ENCODE peak calls at places on chromosomes 2 and 18, in five cellular contexts. One of them, this sample, is unnamed.

GRCh38 chr18:35777042-35777441 is 195.4 kb upstream of the RMP24 start:
- DNase-seq in MM.1S: no peak
- DNase-seq in HL-60: no peak
- DNase-seq in IMR-90: no peak
- DNase-seq in progenitor cell of endocrine pancreas: no peak
- DNase-seq in this sample: no peak

GRCh38 chr2:113061896-113062770 is 3.1 kb downstream of the IL36RN start:
- DNase-seq in HL-60: no peak
- DNase-seq in progenitor cell of endocrine pancreas: no peak
- DNase-seq in IMR-90: no peak
- DNase-seq in MM.1S: no peak
- DNase-seq in this sample: peak

GRCh38 chr2:221915926-221916325 is 343.8 kb upstream of the EPHA4 start:
- DNase-seq in IMR-90: no peak
- DNase-seq in HL-60: no peak
- DNase-seq in progenitor cell of endocrine pancreas: no peak
- DNase-seq in MM.1S: no peak
- DNase-seq in this sample: no peak

GRCh38 chr2:232203936-232204335 is 174.6 kb upstream of the ALPP start:
- DNase-seq in progenitor cell of endocrine pancreas: no peak
- DNase-seq in HL-60: no peak
- DNase-seq in MM.1S: no peak
- DNase-seq in IMR-90: no peak
- DNase-seq in this sample: no peak

GRCh38 chr18:55821219-55821618 is 233.2 kb upstream of the TCF4 start:
- DNase-seq in progenitor cell of endocrine pancreas: no peak
- DNase-seq in HL-60: no peak
- DNase-seq in MM.1S: no peak
- DNase-seq in IMR-90: peak
- DNase-seq in this sample: no peak

GRCh38 chr18:75070625-75071483 is 138.1 kb downstream of the PTGR3 start:
- DNase-seq in HL-60: peak
- DNase-seq in progenitor cell of endocrine pancreas: no peak
- DNase-seq in MM.1S: no peak
- DNase-seq in IMR-90: peak
- DNase-seq in this sample: no peak

GRCh38 chr18:63850010-63850409 is 37.5 kb upstream of the SERPINB2 start:
- DNase-seq in HL-60: peak
- DNase-seq in progenitor cell of endocrine pancreas: no peak
- DNase-seq in MM.1S: peak
- DNase-seq in IMR-90: peak
- DNase-seq in this sample: no peak

GRCh38 chr2:54726940-54727339 is 3.5 kb downstream of the EML6 start:
- DNase-seq in progenitor cell of endocrine pancreas: no peak
- DNase-seq in HL-60: no peak
- DNase-seq in MM.1S: no peak
- DNase-seq in IMR-90: no peak
- DNase-seq in this sample: no peak

GRCh38 chr18:62718268-62718800 is 3.0 kb downstream of the PHLPP1 start:
- DNase-seq in progenitor cell of endocrine pancreas: no peak
- DNase-seq in IMR-90: no peak
- DNase-seq in HL-60: no peak
- DNase-seq in MM.1S: no peak
- DNase-seq in this sample: no peak

GRCh38 chr2:16900405-16901025 is 234.9 kb upstream of the CYRIA start:
- DNase-seq in progenitor cell of endocrine pancreas: no peak
- DNase-seq in HL-60: peak
- DNase-seq in MM.1S: peak
- DNase-seq in IMR-90: no peak
- DNase-seq in this sample: no peak

GRCh38 chr2:138550670-138551287 is 49.2 kb downstream of the SPOPL start:
- DNase-seq in HL-60: no peak
- DNase-seq in IMR-90: no peak
- DNase-seq in progenitor cell of endocrine pancreas: no peak
- DNase-seq in MM.1S: no peak
- DNase-seq in this sample: no peak

GRCh38 chr18:12520442-12520992 is 112.8 kb downstream of the PRELID3A start:
- DNase-seq in HL-60: no peak
- DNase-seq in MM.1S: no peak
- DNase-seq in progenitor cell of endocrine pancreas: no peak
- DNase-seq in IMR-90: peak
- DNase-seq in this sample: no peak

GRCh38 chr18:48607049-48607984 is 68.5 kb downstream of the CTIF start:
- DNase-seq in HL-60: no peak
- DNase-seq in MM.1S: no peak
- DNase-seq in progenitor cell of endocrine pancreas: no peak
- DNase-seq in IMR-90: peak
- DNase-seq in this sample: no peak

GRCh38 chr2:123546348-123546747 is 478.7 kb upstream of the CNTNAP5 start:
- DNase-seq in HL-60: no peak
- DNase-seq in IMR-90: no peak
- DNase-seq in progenitor cell of endocrine pancreas: no peak
- DNase-seq in MM.1S: no peak
- DNase-seq in this sample: no peak

GRCh38 chr18:12861637-12862036 is 22.4 kb downstream of the PTPN2 start:
- DNase-seq in MM.1S: peak
- DNase-seq in progenitor cell of endocrine pancreas: no peak
- DNase-seq in IMR-90: no peak
- DNase-seq in HL-60: no peak
- DNase-seq in this sample: no peak

GRCh38 chr2:176136375-176137248 is 7.1 kb downstream of the HOXD8 start:
- DNase-seq in MM.1S: no peak
- DNase-seq in IMR-90: no peak
- DNase-seq in progenitor cell of endocrine pancreas: no peak
- DNase-seq in HL-60: no peak
- DNase-seq in this sample: no peak

GRCh38 chr2:429575-430254 is 141.8 kb upstream of the ALKAL2 start:
- DNase-seq in HL-60: no peak
- DNase-seq in progenitor cell of endocrine pancreas: no peak
- DNase-seq in MM.1S: no peak
- DNase-seq in IMR-90: no peak
- DNase-seq in this sample: peak

GRCh38 chr2:134668821-134669220 is 50.0 kb downstream of the TMEM163 start:
- DNase-seq in IMR-90: no peak
- DNase-seq in progenitor cell of endocrine pancreas: no peak
- DNase-seq in MM.1S: no peak
- DNase-seq in HL-60: no peak
- DNase-seq in this sample: no peak

GRCh38 chr2:236972491-236973379 is 113.0 kb upstream of the COPS8 start:
- DNase-seq in HL-60: peak
- DNase-seq in progenitor cell of endocrine pancreas: no peak
- DNase-seq in IMR-90: peak
- DNase-seq in MM.1S: no peak
- DNase-seq in this sample: no peak

GRCh38 chr18:41206341-41206740 is 748.7 kb upstream of the PIK3C3 start:
- DNase-seq in MM.1S: no peak
- DNase-seq in HL-60: no peak
- DNase-seq in IMR-90: no peak
- DNase-seq in progenitor cell of endocrine pancreas: no peak
- DNase-seq in this sample: no peak

GRCh38 chr2:69847068-69847828 is 17.8 kb downstream of the GMCL1 start:
- DNase-seq in HL-60: no peak
- DNase-seq in IMR-90: no peak
- DNase-seq in MM.1S: no peak
- DNase-seq in progenitor cell of endocrine pancreas: no peak
- DNase-seq in this sample: no peak

GRCh38 chr18:63043516-63043915 is 276.1 kb downstream of the BCL2 start:
- DNase-seq in progenitor cell of endocrine pancreas: no peak
- DNase-seq in IMR-90: peak
- DNase-seq in HL-60: no peak
- DNase-seq in MM.1S: no peak
- DNase-seq in this sample: peak

GRCh38 chr2:142041996-142042395 is 88.8 kb downstream of the LRP1B start:
- DNase-seq in progenitor cell of endocrine pancreas: no peak
- DNase-seq in HL-60: no peak
- DNase-seq in MM.1S: no peak
- DNase-seq in IMR-90: no peak
- DNase-seq in this sample: no peak

GRCh38 chr18:10912790-10913560 is 236.4 kb downstream of the PIEZO2 start:
- DNase-seq in IMR-90: peak
- DNase-seq in MM.1S: no peak
- DNase-seq in HL-60: no peak
- DNase-seq in progenitor cell of endocrine pancreas: no peak
- DNase-seq in this sample: no peak

GRCh38 chr2:150885236-150885635 is 376.4 kb downstream of the RBM43 start:
- DNase-seq in HL-60: no peak
- DNase-seq in IMR-90: peak
- DNase-seq in progenitor cell of endocrine pancreas: no peak
- DNase-seq in MM.1S: no peak
- DNase-seq in this sample: no peak
- TF ChIP-seq CTCF in HL-60: no peak
- TF ChIP-seq CTCF in IMR-90: no peak
- TF ChIP-seq CTCF in progenitor cell of endocrine pancreas: no peak
- TF ChIP-seq CTCF in MM.1S: no peak
- TF ChIP-seq CTCF in this sample: no peak

DNA sequence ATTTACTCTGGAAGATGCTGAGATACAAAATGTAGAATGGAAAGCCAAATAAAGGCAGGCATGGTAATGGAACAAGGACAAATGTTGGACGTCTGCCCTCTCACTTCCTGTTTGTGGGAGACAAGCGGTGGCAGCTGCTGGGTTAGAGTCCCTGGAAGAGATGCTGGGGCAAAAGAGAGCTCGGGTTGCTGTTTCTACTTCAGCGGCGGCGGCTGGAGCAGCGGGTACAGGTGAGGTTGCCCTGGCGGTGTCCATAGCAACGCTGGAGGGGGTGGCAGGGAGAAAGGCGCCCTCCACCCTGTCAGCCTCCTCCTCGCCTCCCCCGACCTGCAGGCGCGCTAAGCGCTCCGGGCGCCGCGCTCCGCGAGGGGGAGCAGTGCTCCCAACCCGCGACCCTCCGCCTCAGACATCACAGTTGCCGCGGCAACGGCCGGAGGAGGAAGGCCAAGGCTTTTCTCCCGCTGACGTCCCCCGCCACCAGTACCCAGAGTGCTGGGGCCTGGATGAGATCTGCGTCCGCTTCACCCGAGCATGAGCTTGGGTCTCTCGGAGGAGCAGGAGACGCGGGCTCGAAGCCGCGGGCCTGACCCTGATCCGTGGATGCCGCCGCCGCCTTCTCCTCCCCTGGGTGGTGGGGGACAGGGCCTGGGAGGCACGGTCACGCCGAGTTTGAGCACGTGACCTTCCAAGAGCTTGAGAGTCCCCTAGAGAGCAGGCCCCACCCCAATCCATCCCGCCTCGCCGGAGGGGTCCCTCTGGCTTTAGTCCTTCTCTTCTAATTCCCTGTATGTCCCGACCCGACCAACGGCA is 65.6 kb downstream of the NOL4 start:
- DNase-seq in HL-60: no peak
- DNase-seq in MM.1S: no peak
- DNase-seq in IMR-90: peak
- DNase-seq in progenitor cell of endocrine pancreas: peak
- DNase-seq in this sample: no peak
- TF ChIP-seq CTCF in HL-60: no peak
- TF ChIP-seq CTCF in MM.1S: no peak
- TF ChIP-seq CTCF in IMR-90: no peak
- TF ChIP-seq CTCF in progenitor cell of endocrine pancreas: peak
- TF ChIP-seq CTCF in this sample: no peak

DNA sequence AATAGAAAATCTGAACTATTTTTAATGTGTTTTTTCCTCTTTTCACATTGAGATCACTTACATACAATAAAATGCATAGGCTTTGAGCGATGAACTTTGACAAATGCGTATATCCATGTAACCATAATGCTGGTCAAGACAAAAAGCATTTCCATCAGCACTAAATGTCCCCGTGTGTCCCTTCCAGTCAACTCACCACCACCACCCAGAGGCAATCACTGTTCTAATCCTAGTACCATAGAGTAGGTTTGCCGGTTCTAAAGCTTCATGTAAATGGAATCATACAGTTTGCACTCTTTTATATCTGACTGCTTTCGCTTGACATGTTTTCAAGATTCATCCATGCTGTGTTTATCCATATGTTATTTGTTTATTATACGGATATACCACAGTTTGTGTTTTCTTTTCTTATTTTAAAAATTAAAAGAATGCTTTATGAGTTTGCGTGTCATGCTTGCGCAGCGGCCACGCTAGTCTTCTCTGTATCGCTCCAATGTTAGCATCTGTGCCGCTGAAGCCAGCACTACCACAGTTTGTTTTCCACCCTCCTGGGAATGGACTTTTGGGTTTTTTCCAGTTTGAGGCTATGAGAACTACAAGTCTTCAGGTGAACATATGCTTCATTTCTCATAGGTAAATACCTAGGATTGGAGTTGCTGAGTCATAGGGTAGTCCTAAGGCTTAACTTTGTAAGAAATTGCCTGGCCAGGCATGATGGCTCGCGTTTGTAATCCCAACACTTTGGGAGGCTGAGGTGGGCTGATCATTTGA is 197.5 kb upstream of the CHAC2 start:
- DNase-seq in IMR-90: no peak
- DNase-seq in HL-60: no peak
- DNase-seq in MM.1S: no peak
- DNase-seq in progenitor cell of endocrine pancreas: no peak
- DNase-seq in this sample: no peak
- TF ChIP-seq CTCF in IMR-90: no peak
- TF ChIP-seq CTCF in HL-60: no peak
- TF ChIP-seq CTCF in MM.1S: no peak
- TF ChIP-seq CTCF in progenitor cell of endocrine pancreas: no peak
- TF ChIP-seq CTCF in this sample: no peak

DNA sequence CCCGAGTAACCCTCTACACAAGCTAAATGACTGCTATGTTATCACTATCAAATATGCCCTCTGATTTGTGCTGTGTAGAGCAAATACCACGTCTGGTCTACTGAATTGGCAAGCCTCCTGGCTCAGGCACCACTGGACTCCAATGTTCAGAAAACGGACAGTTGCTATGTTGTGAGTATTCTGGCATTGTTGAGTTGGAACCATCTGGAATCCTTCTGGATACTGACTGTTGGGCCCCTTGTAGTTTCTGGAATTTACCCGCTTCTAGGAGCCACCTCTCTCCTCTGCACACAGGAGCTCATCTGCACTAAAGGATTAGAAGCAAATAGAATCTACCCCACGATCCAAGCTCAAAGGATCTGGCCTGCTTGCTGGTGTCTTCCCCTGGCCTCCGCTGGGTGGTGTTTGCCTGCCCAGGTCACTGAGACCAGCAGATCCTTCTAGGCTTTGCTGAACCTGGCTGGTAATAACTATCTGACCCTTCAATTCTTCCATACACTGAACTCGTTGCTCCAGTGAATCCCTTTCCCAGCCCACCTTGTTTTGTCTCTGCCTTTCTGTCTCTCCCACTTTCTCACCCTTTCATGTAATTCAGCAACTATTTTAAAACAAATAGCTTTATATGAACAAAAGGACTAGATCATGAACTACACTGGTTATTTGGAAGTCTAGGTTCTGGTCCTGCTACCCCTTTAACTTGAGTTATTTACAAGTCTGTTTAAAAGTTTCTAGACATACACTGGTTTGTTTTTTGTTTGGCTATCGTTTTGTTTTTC is 2.1 kb upstream of the HAAO start:
- DNase-seq in IMR-90: no peak
- DNase-seq in progenitor cell of endocrine pancreas: no peak
- DNase-seq in MM.1S: no peak
- DNase-seq in HL-60: no peak
- DNase-seq in this sample: no peak
- TF ChIP-seq CTCF in IMR-90: no peak
- TF ChIP-seq CTCF in progenitor cell of endocrine pancreas: peak
- TF ChIP-seq CTCF in MM.1S: no peak
- TF ChIP-seq CTCF in HL-60: no peak
- TF ChIP-seq CTCF in this sample: no peak

This sample was measured in esophagus muscularis mucosa.